ENCODE peak calls at places on chromosomes 1 and 21, in five cellular contexts. X is DMS153, D is astrocyte of the spinal cord, R is AG04449, S is stomach. I is an unnamed sample.
A peak's percentile ranks its signal among the peaks of the same experiment; 100 is the strongest.

GRCh38 chr1:209855623-209856022 is 27.9 kb downstream of the UTP25 start:
- DNase-seq in S (no peak), R (no peak), X (no peak), D (no peak), I (no peak)

GRCh38 chr1:6822530-6823359 is 37.5 kb downstream of the CAMTA1 start:
- DNase-seq in D (no peak), X (peak; percentile 83), R (no peak), S (peak; percentile 43), I (peak; percentile 49)

GRCh38 chr1:16921391-16922185 is at the start of gene CROCC:
- DNase-seq in D (peak; percentile 51), S (no peak), X (no peak), R (no peak), I (peak; percentile 85)

GRCh38 chr21:27954806-27955205 is 987.9 kb upstream of the ADAMTS5 start:
- DNase-seq in D (peak; percentile 33), X (no peak), S (no peak), R (peak; percentile 26), I (no peak)

GRCh38 chr1:154751690-154752089 is 118.4 kb downstream of the KCNN3 start:
- DNase-seq in D (no peak), X (peak; percentile 91), R (no peak), S (peak; percentile 3), I (no peak)

GRCh38 chr1:181743878-181744312 is 260.6 kb downstream of the CACNA1E start:
- DNase-seq in R (no peak), X (peak; percentile 31), S (no peak), D (no peak), I (no peak)

GRCh38 chr1:225879521-225880209 is 2.5 kb downstream of the TMEM63A start:
- DNase-seq in D (no peak), S (no peak), X (peak; percentile 85), R (no peak), I (peak; percentile 70)

GRCh38 chr1:203145321-203146041 is 18.0 kb downstream of the ADORA1 start:
- DNase-seq in S (no peak), R (no peak), X (no peak), D (no peak), I (no peak)

GRCh38 chr1:167722152-167722869 is 529 bp downstream of the MPZL1 start:
- DNase-seq in X (peak; percentile 33), D (peak; percentile 25), S (peak; percentile 60), R (no peak), I (peak; percentile 52)

GRCh38 chr1:180251526-180252305 is 21.7 kb downstream of the LHX4 start:
- DNase-seq in X (no peak), R (no peak), S (no peak), D (no peak), I (no peak)

GRCh38 chr1:109632671-109633346 is 13.2 kb downstream of the AMPD2 start:
- DNase-seq in R (no peak), X (no peak), S (peak; percentile 40), D (no peak), I (peak; percentile 30)

GRCh38 chr1:16139473-16139962 is 16.4 kb downstream of the EPHA2 start:
- DNase-seq in R (no peak), X (no peak), D (peak; percentile 89), S (no peak), I (no peak)

GRCh38 chr1:167186198-167186750 is 34.4 kb upstream of the POU2F1 start:
- DNase-seq in D (no peak), X (no peak), S (no peak), R (no peak), I (no peak)

GRCh38 chr1:1185101-1185765 is 11.6 kb downstream of the TTLL10 start:
- DNase-seq in R (no peak), S (no peak), X (no peak), D (no peak), I (no peak)

GRCh38 chr1:116852910-116853309 is 56.8 kb upstream of the PTGFRN start:
- DNase-seq in D (peak; percentile 73), S (no peak), X (no peak), R (no peak), I (no peak)

GRCh38 chr1:113980120-113980519 is 846 bp downstream of the OLFML3 start:
- DNase-seq in R (no peak), S (peak; percentile 39), X (no peak), D (peak; percentile 29), I (peak; percentile 48)

GRCh38 chr1:164765993-164766720 is 207.2 kb downstream of the PBX1 start:
- DNase-seq in S (no peak), X (no peak), R (no peak), D (peak; percentile 86), I (no peak)

GRCh38 chr1:51423098-51423821 is 92.9 kb upstream of the TTC39A start:
- DNase-seq in X (no peak), S (no peak), R (no peak), D (no peak), I (no peak)

GRCh38 chr1:41529621-41530395 is 45.3 kb upstream of the EDN2 start:
- DNase-seq in S (no peak), D (no peak), X (no peak), R (no peak), I (no peak)

GRCh38 chr1:212531796-212532195 is 76.8 kb upstream of the ATF3 start:
- DNase-seq in D (no peak), S (no peak), R (no peak), X (no peak), I (no peak)

GRCh38 chr1:20602851-20603450 is 14.1 kb downstream of the CDA start:
- DNase-seq in D (no peak), R (no peak), S (no peak), X (no peak), I (no peak)

GRCh38 chr21:45130324-45130774 is 56.0 kb downstream of the ADARB1 start:
- DNase-seq in R (no peak), D (peak; percentile 87), X (no peak), S (no peak), I (no peak)

GRCh38 chr1:183652547-183653467 is at the start of gene APOBEC4:
- DNase-seq in R (no peak), D (no peak), S (no peak), X (peak; percentile 76), I (peak; percentile 23)

GRCh38 chr1:48878191-48878940 is 101.7 kb upstream of the BEND5 start:
- DNase-seq in S (no peak), D (peak; percentile 88), X (peak; percentile 55), R (peak; percentile 82), I (no peak)

GRCh38 chr1:54476231-54477109 is 70.3 kb upstream of the SSBP3 start:
- DNase-seq in X (no peak), R (no peak), D (no peak), S (no peak), I (no peak)

GRCh38 chr1:230867119-230867902 is 1.0 kb downstream of the C1orf198 start:
- DNase-seq in X (no peak), R (no peak), D (peak; percentile 46), S (no peak), I (no peak)

GRCh38 chr1:30920827-30921226 is 12.3 kb upstream of the SDC3 start:
- DNase-seq in D (no peak), S (no peak), R (no peak), X (no peak), I (no peak)

GRCh38 chr1:98661544-98662353 is at the start of gene SNX7:
- DNase-seq in D (peak; percentile 79), R (no peak), S (peak; percentile 88), X (peak; percentile 57), I (peak; percentile 90)

GRCh38 chr1:204466416-204467405 is 27.9 kb downstream of the PIK3C2B start:
- DNase-seq in X (no peak), D (no peak), R (no peak), S (no peak), I (no peak)

GRCh38 chr21:43865471-43866181 is 603 bp downstream of the AGPAT3 start:
- DNase-seq in X (no peak), D (no peak), S (peak; percentile 69), R (no peak), I (peak; percentile 33)

GRCh38 chr21:44931137-44931500 is 8.7 kb upstream of the SLX9 start:
- DNase-seq in R (no peak), X (peak; percentile 5), S (no peak), D (no peak), I (no peak)

GRCh38 chr1:162689745-162690671 is 57.7 kb downstream of the DDR2 start:
- DNase-seq in X (no peak), S (no peak), D (peak; percentile 27), R (no peak), I (no peak)

GRCh38 chr1:62274496-62274895 is 44.7 kb downstream of the KANK4 start:
- DNase-seq in X (no peak), D (no peak), S (no peak), R (no peak), I (no peak)

GRCh38 chr1:180154325-180155201 is at the start of gene QSOX1:
- DNase-seq in D (peak; percentile 88), X (peak; percentile 72), S (peak; percentile 92), R (no peak), I (peak; percentile 92)

GRCh38 chr1:3518256-3518655 is 63.8 kb downstream of the ARHGEF16 start:
- DNase-seq in S (no peak), R (no peak), D (no peak), X (no peak), I (no peak)

GRCh38 chr1:247385283-247385682 is 30.7 kb upstream of the NLRP3 start:
- DNase-seq in D (no peak), S (no peak), R (no peak), X (no peak), I (no peak)

GRCh38 chr1:119791377-119791776 is 19.9 kb downstream of the REG4 start:
- DNase-seq in D (no peak), R (no peak), S (no peak), X (no peak), I (no peak)

I was measured in body of pancreas.